ENCODE peak calls at places on chromosomes 13 and 19, in five cellular contexts. One of them, this sample, is unnamed. For H3K9me3, the result is how much of the 10 kb centered on the place peaks cover.

GRCh38 chr13:109156181-109156935 is 526.9 kb downstream of the MYO16 start:
- DNase-seq in heart right ventricle: peak
- DNase-seq in heart left ventricle: peak
- DNase-seq in cardiac muscle cell: no peak
- DNase-seq in astrocyte: peak
- DNase-seq in this sample: no peak

GRCh38 chr13:111165189-111165588 is 50.1 kb downstream of the ARHGEF7 start:
- DNase-seq in heart right ventricle: no peak
- DNase-seq in heart left ventricle: no peak
- DNase-seq in cardiac muscle cell: no peak
- DNase-seq in astrocyte: no peak
- DNase-seq in this sample: peak

GRCh38 chr19:35717665-35718344 is at the start of gene KMT2B:
- DNase-seq in heart right ventricle: no peak
- DNase-seq in heart left ventricle: no peak
- DNase-seq in cardiac muscle cell: peak
- DNase-seq in astrocyte: no peak
- DNase-seq in this sample: peak

GRCh38 chr13:48532146-48532472 is 771 bp downstream of the RCBTB2 start:
- DNase-seq in heart right ventricle: no peak
- DNase-seq in heart left ventricle: no peak
- DNase-seq in cardiac muscle cell: no peak
- DNase-seq in astrocyte: peak
- DNase-seq in this sample: no peak

GRCh38 chr13:45040626-45041025 is 51.3 kb downstream of the GPALPP1 start:
- DNase-seq in heart right ventricle: no peak
- DNase-seq in heart left ventricle: no peak
- DNase-seq in cardiac muscle cell: no peak
- DNase-seq in astrocyte: peak
- DNase-seq in this sample: no peak

GRCh38 chr13:26222523-26223046 is 471 bp upstream of the RNF6 start:
- DNase-seq in heart right ventricle: no peak
- DNase-seq in heart left ventricle: no peak
- DNase-seq in cardiac muscle cell: no peak
- DNase-seq in astrocyte: no peak
- DNase-seq in this sample: no peak

GRCh38 chr13:113557013-113557412 is 27.5 kb upstream of the TFDP1 start:
- DNase-seq in heart right ventricle: no peak
- DNase-seq in heart left ventricle: no peak
- DNase-seq in cardiac muscle cell: no peak
- DNase-seq in astrocyte: no peak
- DNase-seq in this sample: no peak

GRCh38 chr13:88068316-88068715 is 397.1 kb downstream of the SLITRK5 start:
- DNase-seq in heart right ventricle: no peak
- DNase-seq in heart left ventricle: no peak
- DNase-seq in cardiac muscle cell: no peak
- DNase-seq in astrocyte: peak
- DNase-seq in this sample: no peak

GRCh38 chr13:44302948-44303575 is 70.6 kb upstream of the SERP2 start:
- DNase-seq in heart right ventricle: no peak
- DNase-seq in heart left ventricle: no peak
- DNase-seq in cardiac muscle cell: no peak
- DNase-seq in astrocyte: peak
- DNase-seq in this sample: no peak

GRCh38 chr13:45821861-45822260 is 29.7 kb downstream of the SIAH3 start:
- DNase-seq in heart right ventricle: no peak
- DNase-seq in heart left ventricle: no peak
- DNase-seq in cardiac muscle cell: peak
- DNase-seq in astrocyte: no peak
- DNase-seq in this sample: no peak

GRCh38 chr19:14006766-14007562 is 844 bp upstream of the RFX1 start:
- DNase-seq in heart right ventricle: no peak
- DNase-seq in heart left ventricle: peak
- DNase-seq in cardiac muscle cell: no peak
- DNase-seq in astrocyte: peak
- DNase-seq in this sample: peak

GRCh38 chr13:49300716-49301589 is 53.2 kb downstream of the CDADC1 start:
- DNase-seq in heart right ventricle: peak
- DNase-seq in heart left ventricle: peak
- DNase-seq in cardiac muscle cell: peak
- DNase-seq in astrocyte: peak
- DNase-seq in this sample: peak

GRCh38 chr13:27997904-27998522 is 9.5 kb upstream of the URAD start:
- DNase-seq in heart right ventricle: peak
- DNase-seq in heart left ventricle: peak
- DNase-seq in cardiac muscle cell: peak
- DNase-seq in astrocyte: no peak
- DNase-seq in this sample: no peak

GRCh38 chr13:68304287-68304893 is 1074.3 kb upstream of the PCDH9 start:
- DNase-seq in heart right ventricle: no peak
- DNase-seq in heart left ventricle: no peak
- DNase-seq in cardiac muscle cell: peak
- DNase-seq in astrocyte: peak
- DNase-seq in this sample: no peak

GRCh38 chr13:44399045-44399444 is 25.4 kb downstream of the SERP2 start:
- DNase-seq in heart right ventricle: no peak
- DNase-seq in heart left ventricle: no peak
- DNase-seq in cardiac muscle cell: no peak
- DNase-seq in astrocyte: no peak
- DNase-seq in this sample: no peak

GRCh38 chr19:44741841-44742352 is 6.6 kb upstream of the BCL3 start:
- DNase-seq in heart right ventricle: peak
- DNase-seq in heart left ventricle: peak
- DNase-seq in cardiac muscle cell: no peak
- DNase-seq in astrocyte: peak
- DNase-seq in this sample: peak

GRCh38 chr13:95784161-95784880 is 107.4 kb downstream of the DNAJC3 start:
- DNase-seq in heart right ventricle: no peak
- DNase-seq in heart left ventricle: no peak
- DNase-seq in cardiac muscle cell: no peak
- DNase-seq in astrocyte: peak
- DNase-seq in this sample: no peak

GRCh38 chr13:109735567-109735966 is 50.8 kb downstream of the IRS2 start:
- DNase-seq in heart right ventricle: no peak
- DNase-seq in heart left ventricle: no peak
- DNase-seq in cardiac muscle cell: no peak
- DNase-seq in astrocyte: peak
- DNase-seq in this sample: no peak

GRCh38 chr13:41694902-41695301 is 237.6 kb downstream of the RGCC start:
- DNase-seq in heart right ventricle: peak
- DNase-seq in heart left ventricle: peak
- DNase-seq in cardiac muscle cell: peak
- DNase-seq in astrocyte: peak
- DNase-seq in this sample: peak

GRCh38 chr19:14560776-14561108 is 11.1 kb downstream of the NDUFB7 start:
- DNase-seq in heart right ventricle: no peak
- DNase-seq in heart left ventricle: no peak
- DNase-seq in cardiac muscle cell: no peak
- DNase-seq in astrocyte: no peak
- DNase-seq in this sample: no peak

GRCh38 chr19:47663911-47664771 is 49.1 kb upstream of the EHD2 start:
- DNase-seq in heart right ventricle: peak
- DNase-seq in heart left ventricle: peak
- DNase-seq in cardiac muscle cell: peak
- DNase-seq in astrocyte: peak
- DNase-seq in this sample: peak

GRCh38 chr19:48735031-48735615 is 5.3 kb downstream of the RASIP1 start:
- DNase-seq in heart right ventricle: no peak
- DNase-seq in heart left ventricle: no peak
- DNase-seq in cardiac muscle cell: peak
- DNase-seq in astrocyte: peak
- DNase-seq in this sample: no peak

GRCh38 chr19:43700368-43701015 is 15.4 kb upstream of the IRGC start:
- DNase-seq in heart right ventricle: peak
- DNase-seq in heart left ventricle: peak
- DNase-seq in cardiac muscle cell: no peak
- DNase-seq in astrocyte: peak
- DNase-seq in this sample: peak

GRCh38 chr19:38538793-38539528 is 78.8 kb downstream of the MAP4K1 start:
- DNase-seq in heart right ventricle: no peak
- DNase-seq in heart left ventricle: no peak
- DNase-seq in cardiac muscle cell: no peak
- DNase-seq in astrocyte: no peak
- DNase-seq in this sample: no peak

GRCh38 chr19:1648926-1649541 is 3.4 kb downstream of the TCF3 start:
- DNase-seq in heart right ventricle: no peak
- DNase-seq in heart left ventricle: peak
- DNase-seq in cardiac muscle cell: no peak
- DNase-seq in astrocyte: no peak
- DNase-seq in this sample: no peak

GRCh38 chr13:46176756-46177155 is 5.2 kb downstream of the LCP1 start:
- DNase-seq in heart right ventricle: no peak
- DNase-seq in heart left ventricle: no peak
- DNase-seq in cardiac muscle cell: no peak
- DNase-seq in astrocyte: no peak
- DNase-seq in this sample: no peak

GRCh38 chr19:53657330-53657729 is 25.5 kb downstream of the DPRX start:
- DNase-seq in heart right ventricle: no peak
- DNase-seq in heart left ventricle: no peak
- DNase-seq in cardiac muscle cell: no peak
- DNase-seq in astrocyte: no peak
- DNase-seq in this sample: no peak
- H3K9me3 ChIP-seq in heart right ventricle: under half
- H3K9me3 ChIP-seq in heart left ventricle: under half
- H3K9me3 ChIP-seq in cardiac muscle cell: under half
- H3K9me3 ChIP-seq in astrocyte: under half
- H3K9me3 ChIP-seq in this sample: under half

GRCh38 chr19:51916167-51916566 is 11.1 kb upstream of the ZNF613 start:
- DNase-seq in heart right ventricle: no peak
- DNase-seq in heart left ventricle: no peak
- DNase-seq in cardiac muscle cell: no peak
- DNase-seq in astrocyte: no peak
- DNase-seq in this sample: no peak
- H3K9me3 ChIP-seq in heart right ventricle: under half
- H3K9me3 ChIP-seq in heart left ventricle: under half
- H3K9me3 ChIP-seq in cardiac muscle cell: under half
- H3K9me3 ChIP-seq in astrocyte: under half
- H3K9me3 ChIP-seq in this sample: half or more

GRCh38 chr19:52710538-52710937 is 24.3 kb downstream of the ZNF611 start:
- DNase-seq in heart right ventricle: no peak
- DNase-seq in heart left ventricle: no peak
- DNase-seq in cardiac muscle cell: no peak
- DNase-seq in astrocyte: no peak
- DNase-seq in this sample: no peak
- H3K9me3 ChIP-seq in heart right ventricle: under half
- H3K9me3 ChIP-seq in heart left ventricle: under half
- H3K9me3 ChIP-seq in cardiac muscle cell: under half
- H3K9me3 ChIP-seq in astrocyte: under half
- H3K9me3 ChIP-seq in this sample: under half

GRCh38 chr19:28505134-28505533 is 707.8 kb downstream of the UQCRFS1 start:
- DNase-seq in heart right ventricle: no peak
- DNase-seq in heart left ventricle: no peak
- DNase-seq in cardiac muscle cell: no peak
- DNase-seq in astrocyte: no peak
- DNase-seq in this sample: no peak

GRCh38 chr19:28511655-28512054 is 701.3 kb downstream of the UQCRFS1 start:
- DNase-seq in heart right ventricle: no peak
- DNase-seq in heart left ventricle: no peak
- DNase-seq in cardiac muscle cell: no peak
- DNase-seq in astrocyte: no peak
- DNase-seq in this sample: no peak

GRCh38 chr19:28505933-28506332 is 707.0 kb downstream of the UQCRFS1 start:
- DNase-seq in heart right ventricle: no peak
- DNase-seq in heart left ventricle: no peak
- DNase-seq in cardiac muscle cell: no peak
- DNase-seq in astrocyte: no peak
- DNase-seq in this sample: no peak

GRCh38 chr19:28508666-28509065 is 704.3 kb downstream of the UQCRFS1 start:
- DNase-seq in heart right ventricle: no peak
- DNase-seq in heart left ventricle: no peak
- DNase-seq in cardiac muscle cell: no peak
- DNase-seq in astrocyte: no peak
- DNase-seq in this sample: no peak

GRCh38 chr19:28509079-28509895 is 703.7 kb downstream of the UQCRFS1 start:
- DNase-seq in heart right ventricle: no peak
- DNase-seq in heart left ventricle: no peak
- DNase-seq in cardiac muscle cell: no peak
- DNase-seq in astrocyte: no peak
- DNase-seq in this sample: no peak
- H3K9me3 ChIP-seq in heart right ventricle: under half
- H3K9me3 ChIP-seq in heart left ventricle: under half
- H3K9me3 ChIP-seq in cardiac muscle cell: under half
- H3K9me3 ChIP-seq in astrocyte: under half
- H3K9me3 ChIP-seq in this sample: under half

DNA sequence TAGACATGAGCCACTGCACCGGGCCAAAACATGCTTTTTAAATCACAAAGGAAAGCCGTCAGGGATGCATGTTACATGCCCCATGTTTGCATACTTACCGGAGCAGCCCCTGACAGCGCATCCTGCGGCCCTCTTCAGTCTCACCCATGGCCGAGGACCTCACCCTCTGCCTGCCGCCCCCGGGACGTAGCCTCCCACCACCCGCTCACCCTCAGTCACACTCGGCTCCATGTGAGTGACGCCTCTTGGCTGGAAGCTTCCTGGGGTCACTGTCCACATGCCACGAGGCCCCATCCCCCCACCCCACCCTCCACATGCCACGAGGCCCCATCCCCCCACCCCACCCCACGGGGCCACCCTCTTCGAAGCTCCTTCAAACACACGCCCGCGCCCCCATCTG is 46.1 kb upstream of the SPACA7 start:
- DNase-seq in heart right ventricle: no peak
- DNase-seq in heart left ventricle: no peak
- DNase-seq in cardiac muscle cell: no peak
- DNase-seq in astrocyte: no peak
- DNase-seq in this sample: no peak
- H3K9me3 ChIP-seq in heart right ventricle: under half
- H3K9me3 ChIP-seq in heart left ventricle: under half
- H3K9me3 ChIP-seq in cardiac muscle cell: under half
- H3K9me3 ChIP-seq in astrocyte: under half
- H3K9me3 ChIP-seq in this sample: under half

GRCh38 chr19:56543776-56544175 is 5.0 kb downstream of the ZFP28 start:
- DNase-seq in heart right ventricle: no peak
- DNase-seq in heart left ventricle: no peak
- DNase-seq in cardiac muscle cell: no peak
- DNase-seq in astrocyte: no peak
- DNase-seq in this sample: no peak

DNA sequence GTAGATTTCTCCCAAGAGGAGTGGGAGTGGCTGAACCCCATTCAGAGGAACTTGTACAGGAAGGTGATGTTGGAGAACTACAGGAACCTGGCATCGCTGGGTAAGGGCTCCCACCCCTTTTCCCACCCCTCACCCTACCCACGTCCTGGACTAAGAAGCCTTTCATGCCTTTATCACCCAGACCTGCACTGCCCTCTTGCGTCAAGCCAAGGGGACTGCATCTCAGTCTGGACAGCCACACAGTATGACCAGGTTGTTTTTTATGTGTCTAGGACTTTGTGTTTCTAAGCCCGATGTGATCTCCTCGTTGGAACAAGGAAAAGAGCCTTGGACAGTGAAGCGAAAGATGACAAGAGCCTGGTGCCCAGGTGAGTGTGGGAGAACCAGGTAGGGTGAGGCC is 8.8 kb downstream of the ZFP28 start:
- DNase-seq in heart right ventricle: no peak
- DNase-seq in heart left ventricle: no peak
- DNase-seq in cardiac muscle cell: no peak
- DNase-seq in astrocyte: no peak
- DNase-seq in this sample: no peak
- H3K9me3 ChIP-seq in heart right ventricle: under half
- H3K9me3 ChIP-seq in heart left ventricle: under half
- H3K9me3 ChIP-seq in cardiac muscle cell: under half
- H3K9me3 ChIP-seq in astrocyte: under half
- H3K9me3 ChIP-seq in this sample: half or more

GRCh38 chr19:9565900-9566705 is 18.2 kb downstream of the ZNF121 start:
- DNase-seq in heart right ventricle: no peak
- DNase-seq in heart left ventricle: no peak
- DNase-seq in cardiac muscle cell: no peak
- DNase-seq in astrocyte: peak
- DNase-seq in this sample: no peak
- H3K9me3 ChIP-seq in heart right ventricle: under half
- H3K9me3 ChIP-seq in heart left ventricle: under half
- H3K9me3 ChIP-seq in cardiac muscle cell: under half
- H3K9me3 ChIP-seq in astrocyte: half or more
- H3K9me3 ChIP-seq in this sample: half or more